ENCODE peak calls at places on chromosomes 11 and 22, in six cellular contexts. H, X, J, E, Z and I are unnamed samples.

GRCh38 chr11:77140231-77140959 is 12.3 kb downstream of the MYO7A start:
- DNase-seq in H (no peak), X (peak), J (peak), E (no peak), Z (peak), I (no peak)

GRCh38 chr22:22941831-22942510 is 54.4 kb downstream of the IGLL5 start:
- DNase-seq in H (no peak), X (peak), J (no peak), E (no peak), Z (peak), I (no peak)

GRCh38 chr22:20378110-20378509 is 15.8 kb upstream of the ZNF74 start:
- DNase-seq in H (no peak), X (peak), J (no peak), E (no peak), Z (no peak), I (no peak)

GRCh38 chr22:25553131-25553530 is 11.3 kb upstream of the GRK3 start:
- DNase-seq in H (no peak), X (no peak), J (no peak), E (no peak), Z (no peak), I (no peak)

GRCh38 chr11:78344676-78345075 is 72.9 kb downstream of the GAB2 start:
- DNase-seq in H (no peak), X (no peak), J (no peak), E (no peak), Z (no peak), I (no peak)

GRCh38 chr11:43955381-43956118 is 13.1 kb downstream of the C11orf96 start:
- DNase-seq in H (no peak), X (no peak), J (peak), E (no peak), Z (no peak), I (no peak)

GRCh38 chr11:86408845-86409244 is 34.2 kb downstream of the CCDC81 start:
- DNase-seq in H (no peak), X (no peak), J (no peak), E (no peak), Z (no peak), I (no peak)

GRCh38 chr11:76102772-76103171 is 103.5 kb downstream of the WNT11 start:
- DNase-seq in H (no peak), X (no peak), J (peak), E (no peak), Z (no peak), I (peak)

GRCh38 chr11:59184876-59185275 is 12.9 kb downstream of the DTX4 start:
- DNase-seq in H (no peak), X (no peak), J (no peak), E (no peak), Z (no peak), I (no peak)

GRCh38 chr11:112634551-112634950 is 326.7 kb upstream of the NCAM1 start:
- DNase-seq in H (peak), X (no peak), J (no peak), E (no peak), Z (no peak), I (no peak)

GRCh38 chr11:57873196-57873911 is 111.8 kb downstream of the CTNND1 start:
- DNase-seq in H (peak), X (no peak), J (peak), E (no peak), Z (no peak), I (no peak)

GRCh38 chr22:44535362-44536095 is 37.5 kb upstream of the RTL6 start:
- DNase-seq in H (no peak), X (no peak), J (no peak), E (no peak), Z (no peak), I (no peak)

GRCh38 chr11:1753426-1754305 is 3.3 kb upstream of the IFITM10 start:
- DNase-seq in H (no peak), X (no peak), J (no peak), E (no peak), Z (no peak), I (no peak)

GRCh38 chr22:46129390-46130041 is 20.8 kb upstream of the PPARA start:
- DNase-seq in H (peak), X (no peak), J (no peak), E (no peak), Z (no peak), I (no peak)

GRCh38 chr11:1881442-1882264 is 10.0 kb downstream of the PRR33 start:
- DNase-seq in H (peak), X (peak), J (no peak), E (no peak), Z (no peak), I (no peak)

GRCh38 chr11:9313648-9314290 is 624 bp downstream of the TMEM41B start:
- DNase-seq in H (peak), X (no peak), J (peak), E (no peak), Z (no peak), I (peak)

GRCh38 chr11:29343465-29344333 is 673.1 kb downstream of the KCNA4 start:
- DNase-seq in H (peak), X (peak), J (peak), E (peak), Z (peak), I (peak)

GRCh38 chr11:18600915-18601569 is 1.5 kb downstream of the MISFA start:
- DNase-seq in H (no peak), X (no peak), J (no peak), E (no peak), Z (no peak), I (no peak)

GRCh38 chr11:63763506-63764200 is 4.9 kb downstream of the ZFTA start:
- DNase-seq in H (no peak), X (peak), J (no peak), E (peak), Z (peak), I (no peak)

GRCh38 chr11:120985718-120986569 is 38.0 kb upstream of the TBCEL start:
- DNase-seq in H (peak), X (peak), J (peak), E (peak), Z (peak), I (peak)

GRCh38 chr11:119421351-119421750 is 1.6 kb downstream of the THY1 start:
- DNase-seq in H (no peak), X (no peak), J (peak), E (no peak), Z (no peak), I (no peak)

GRCh38 chr11:62806611-62807121 is 1.4 kb upstream of the NXF1 start:
- DNase-seq in H (peak), X (no peak), J (peak), E (no peak), Z (no peak), I (peak)

GRCh38 chr22:47172771-47173534 is 410.5 kb downstream of the TBC1D22A start:
- DNase-seq in H (no peak), X (peak), J (no peak), E (no peak), Z (peak), I (no peak)

GRCh38 chr11:62646825-62647608 is 604 bp upstream of the GANAB start:
- DNase-seq in H (no peak), X (peak), J (no peak), E (no peak), Z (no peak), I (no peak)

GRCh38 chr11:18791175-18792065 is at the start of gene PTPN5:
- DNase-seq in H (no peak), X (peak), J (no peak), E (peak), Z (peak), I (no peak)

GRCh38 chr22:24200616-24201212 is 19.4 kb downstream of the SUSD2 start:
- DNase-seq in H (peak), X (no peak), J (peak), E (no peak), Z (no peak), I (peak)

GRCh38 chr11:127965947-127966668 is 621.2 kb downstream of the ETS1 start:
- DNase-seq in H (no peak), X (no peak), J (peak), E (no peak), Z (no peak), I (no peak)

GRCh38 chr11:12240669-12241068 is 130.3 kb downstream of the MICAL2 start:
- DNase-seq in H (no peak), X (no peak), J (no peak), E (no peak), Z (no peak), I (no peak)

GRCh38 chr11:16632295-16633200 is 105.9 kb upstream of the C11orf58 start:
- DNase-seq in H (peak), X (peak), J (peak), E (no peak), Z (peak), I (peak)

GRCh38 chr22:46012881-46013281 is 35.9 kb upstream of the WNT7B start:
- DNase-seq in H (no peak), X (no peak), J (no peak), E (no peak), Z (no peak), I (no peak)

GRCh38 chr11:75328426-75329277 is 22.8 kb downstream of the ARRB1 start:
- DNase-seq in H (peak), X (peak), J (peak), E (peak), Z (peak), I (peak)

GRCh38 chr11:64770120-64770519 is 8.2 kb downstream of the SF1 start:
- DNase-seq in H (no peak), X (no peak), J (no peak), E (no peak), Z (no peak), I (no peak)

GRCh38 chr22:32557424-32557823 is 82.8 kb downstream of the FBXO7 start:
- DNase-seq in H (no peak), X (no peak), J (no peak), E (no peak), Z (no peak), I (peak)

GRCh38 chr11:114088836-114089235 is 29.3 kb downstream of the ZBTB16 start:
- DNase-seq in H (no peak), X (no peak), J (no peak), E (no peak), Z (no peak), I (no peak)

GRCh38 chr11:130513132-130513531 is 64.7 kb downstream of the ADAMTS15 start:
- DNase-seq in H (no peak), X (no peak), J (no peak), E (no peak), Z (no peak), I (peak)

GRCh38 chr22:27419473-27419872 is 382.1 kb downstream of the MN1 start:
- DNase-seq in H (no peak), X (no peak), J (peak), E (no peak), Z (no peak), I (no peak)

GRCh38 chr11:44377914-44378321 is 68.0 kb upstream of the ALX4 start:
- DNase-seq in H (no peak), X (no peak), J (no peak), E (no peak), Z (no peak), I (no peak)

GRCh38 chr11:12089041-12089440 is 21.3 kb upstream of the MICAL2 start:
- DNase-seq in H (peak), X (no peak), J (no peak), E (no peak), Z (no peak), I (no peak)

GRCh38 chr11:108369064-108369463 is 98.3 kb downstream of the C11orf65 start:
- DNase-seq in H (no peak), X (no peak), J (peak), E (no peak), Z (no peak), I (peak)
- H3K14ac ChIP-seq in H (no peak), X (no peak), J (no peak), E (no peak), Z (no peak), I (no peak)

GRCh38 chr11:126392638-126393023 is 37.1 kb downstream of the ST3GAL4 start:
- DNase-seq in H (no peak), X (no peak), J (no peak), E (no peak), Z (no peak), I (no peak)
- H3K14ac ChIP-seq in H (no peak), X (no peak), J (no peak), E (no peak), Z (no peak), I (no peak)

DNA sequence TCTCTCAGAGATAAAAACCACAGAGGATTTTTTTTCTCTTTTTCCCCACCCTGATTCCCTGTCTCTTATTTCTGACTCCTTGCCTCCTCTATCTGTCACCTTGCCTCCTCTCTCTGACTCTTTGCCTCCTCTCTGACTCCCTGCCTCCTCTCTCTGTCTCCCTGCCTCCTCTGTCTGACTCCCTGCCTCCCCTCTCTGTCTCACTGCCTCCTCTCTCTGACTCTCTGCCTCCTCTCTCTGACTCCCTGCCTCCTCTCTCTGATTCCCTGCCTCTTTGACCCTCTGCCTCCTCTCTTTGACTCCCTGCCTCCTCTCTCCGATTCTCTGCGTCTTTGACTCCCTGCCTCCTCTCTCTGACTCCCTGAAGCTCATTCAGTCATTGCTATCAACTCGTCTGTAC is 3.1 kb downstream of the RASD2 start:
- DNase-seq in H (no peak), X (no peak), J (no peak), E (no peak), Z (no peak), I (no peak)
- H3K14ac ChIP-seq in H (no peak), X (no peak), J (no peak), E (no peak), Z (no peak), I (no peak)

GRCh38 chr22:49513358-49513851 is 314.3 kb downstream of the BRD1 start:
- DNase-seq in H (no peak), X (peak), J (no peak), E (no peak), Z (no peak), I (no peak)

GRCh38 chr22:49514656-49515055 is 313.0 kb downstream of the BRD1 start:
- DNase-seq in H (no peak), X (peak), J (no peak), E (peak), Z (no peak), I (no peak)

GRCh38 chr22:49510718-49511117 is 317.0 kb downstream of the BRD1 start:
- DNase-seq in H (no peak), X (no peak), J (no peak), E (no peak), Z (no peak), I (no peak)

GRCh38 chr22:49514211-49514610 is 313.5 kb downstream of the BRD1 start:
- DNase-seq in H (no peak), X (peak), J (no peak), E (no peak), Z (no peak), I (no peak)

DNA sequence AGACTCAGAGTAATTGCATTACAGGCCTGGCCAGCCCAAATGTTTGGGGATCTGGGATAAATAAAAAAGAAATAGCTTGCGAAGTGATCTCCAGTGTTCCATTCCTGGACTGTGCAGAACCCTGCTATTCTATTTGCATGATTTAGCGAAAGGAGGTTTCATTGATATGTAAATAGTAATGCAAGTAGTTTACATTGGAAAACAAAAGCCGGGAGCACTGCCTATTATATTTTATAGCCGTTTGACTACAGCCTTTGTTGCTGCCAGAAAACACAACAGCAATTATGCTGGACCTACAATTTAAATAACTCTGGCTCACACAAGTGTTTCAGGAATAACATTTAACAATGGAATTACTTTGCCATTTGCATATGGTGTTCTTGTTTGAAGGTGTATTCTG is 315.2 kb downstream of the BRD1 start:
- DNase-seq in H (no peak), X (no peak), J (no peak), E (no peak), Z (no peak), I (no peak)
- H3K14ac ChIP-seq in H (no peak), X (no peak), J (no peak), E (no peak), Z (no peak), I (no peak)

GRCh38 chr11:117385471-117385870 is 57.8 kb downstream of the CEP164 start:
- DNase-seq in H (no peak), X (no peak), J (no peak), E (no peak), Z (no peak), I (no peak)
- H3K14ac ChIP-seq in H (no peak), X (no peak), J (no peak), E (no peak), Z (no peak), I (no peak)

DNA sequence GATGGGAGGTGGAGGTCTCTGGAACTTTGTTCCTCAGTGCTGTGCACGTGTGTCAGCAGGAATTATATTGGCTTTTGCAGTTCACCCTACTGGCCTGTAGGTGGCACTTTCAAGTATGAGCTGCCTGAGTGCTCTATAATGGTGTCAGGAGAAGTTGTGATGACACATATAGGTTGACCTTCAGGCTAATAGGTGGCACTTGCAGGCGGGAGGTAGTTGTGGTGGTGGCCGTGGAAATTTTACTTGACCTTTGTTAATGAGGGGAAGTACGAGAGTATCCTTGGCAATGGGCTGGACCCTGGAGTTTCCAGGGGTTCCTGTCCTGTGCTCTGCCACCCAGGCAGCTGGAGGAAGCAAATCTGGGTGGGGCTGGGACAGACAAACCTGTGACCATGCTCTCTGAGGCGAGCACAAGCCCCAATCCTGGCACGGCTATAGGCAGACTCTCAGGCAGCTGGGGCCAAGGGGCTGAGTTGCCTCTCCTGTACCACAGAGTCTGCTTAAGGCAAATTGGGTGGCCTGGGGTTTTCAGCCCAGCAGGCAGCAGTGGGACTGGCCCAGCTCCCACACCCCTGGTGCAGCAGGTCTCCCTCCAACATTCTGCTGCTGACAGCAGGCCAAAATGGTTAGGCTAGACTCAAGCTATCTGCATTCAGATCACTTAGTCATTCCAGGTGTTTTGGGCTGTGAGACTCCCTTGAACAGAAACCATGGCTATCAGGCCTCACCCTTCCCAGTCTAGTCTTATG is 147.5 kb upstream of the CTSC start:
- DNase-seq in H (peak), X (peak), J (peak), E (no peak), Z (peak), I (peak)
- H3K14ac ChIP-seq in H (no peak), X (no peak), J (no peak), E (no peak), Z (no peak), I (no peak)

DNA sequence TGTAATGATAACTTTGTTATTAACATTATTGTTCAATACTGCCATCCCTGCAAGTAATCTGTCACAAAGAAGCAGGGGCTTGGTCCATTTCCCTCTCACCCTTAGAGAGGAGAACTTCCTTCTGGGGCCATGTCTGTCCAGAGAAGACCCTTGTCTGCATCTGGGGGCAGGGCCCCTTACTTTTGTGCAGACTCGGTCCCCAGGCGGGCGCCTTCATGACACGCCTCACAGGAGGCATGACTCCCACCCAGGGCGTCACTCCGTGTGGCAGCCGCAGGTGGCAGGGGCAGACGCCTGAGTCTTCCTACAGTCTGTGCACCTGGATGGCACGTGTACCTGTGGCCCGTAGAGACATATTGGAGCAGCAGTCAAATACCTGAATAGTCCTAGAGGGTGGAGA is 21.8 kb upstream of the B3GAT1 start:
- DNase-seq in H (no peak), X (no peak), J (no peak), E (no peak), Z (no peak), I (no peak)
- H3K14ac ChIP-seq in H (no peak), X (no peak), J (no peak), E (no peak), Z (no peak), I (no peak)